ENCODE peak calls at places on chromosome 11, in four cellular contexts. T is HEK293T, E is K562, F is WTC11. D is an unnamed sample.
A peak's percentile ranks its signal among the peaks of the same experiment; 100 is the strongest.

GRCh38 chr11:70111269-70112016 is 33.3 kb downstream of the ANO1 start:
- DNase-seq in T (peak; percentile 39), E (peak; percentile 83), F (peak; percentile 33), D (peak; percentile 5)

GRCh38 chr11:130391692-130392091 is 36.7 kb downstream of the ADAMTS8 start:
- DNase-seq in T (no peak), E (no peak), F (no peak), D (no peak)

GRCh38 chr11:1172729-1173117 is 15.0 kb downstream of the MUC5AC start:
- DNase-seq in T (no peak), E (no peak), F (no peak), D (no peak)

GRCh38 chr11:12540913-12541587 is 133.2 kb upstream of the TEAD1 start:
- DNase-seq in T (no peak), E (no peak), F (no peak), D (no peak)

GRCh38 chr11:1484716-1485503 is 1.7 kb downstream of the MOB2 start:
- DNase-seq in T (no peak), E (peak; percentile 22), F (no peak), D (no peak)

GRCh38 chr11:75786101-75786736 is 17.6 kb downstream of the DGAT2 start:
- DNase-seq in T (no peak), E (no peak), F (no peak), D (peak; percentile 58)

GRCh38 chr11:116134450-116134849 is 630.2 kb upstream of the CADM1 start:
- DNase-seq in T (no peak), E (no peak), F (no peak), D (no peak)

GRCh38 chr11:19890308-19890707 is 177.7 kb downstream of the NAV2 start:
- DNase-seq in T (no peak), E (no peak), F (no peak), D (no peak)

GRCh38 chr11:75576445-75577049 is 14.5 kb downstream of the SERPINH1 start:
- DNase-seq in T (no peak), E (no peak), F (peak; percentile 50), D (no peak)

GRCh38 chr11:114282488-114282887 is 13.7 kb upstream of the NNMT start:
- DNase-seq in T (no peak), E (no peak), F (no peak), D (no peak)

DNA sequence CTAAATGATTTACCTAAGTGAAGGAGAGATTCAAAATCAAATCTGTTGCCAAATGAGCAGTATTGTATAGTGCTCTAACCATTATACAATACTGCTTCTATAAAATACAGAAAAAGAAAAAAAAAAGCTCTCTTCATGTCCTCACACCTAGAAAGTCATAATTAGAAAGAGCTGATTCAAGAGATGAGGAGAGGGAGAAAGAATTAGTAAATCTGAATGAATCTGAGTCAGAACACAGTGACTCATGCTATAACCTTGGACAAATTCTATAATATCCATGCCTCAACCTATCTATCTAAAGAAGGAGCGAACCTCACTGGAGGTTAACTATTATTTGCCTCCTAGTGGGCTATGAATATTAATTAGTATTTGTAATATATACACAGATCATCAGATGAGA is 29.4 kb downstream of the AMBRA1 start:
- DNase-seq in T (no peak), E (no peak), F (no peak), D (no peak)
- TF ChIP-seq ELF4 in T (no peak), E (no peak), F (no peak), D (no peak)

DNA sequence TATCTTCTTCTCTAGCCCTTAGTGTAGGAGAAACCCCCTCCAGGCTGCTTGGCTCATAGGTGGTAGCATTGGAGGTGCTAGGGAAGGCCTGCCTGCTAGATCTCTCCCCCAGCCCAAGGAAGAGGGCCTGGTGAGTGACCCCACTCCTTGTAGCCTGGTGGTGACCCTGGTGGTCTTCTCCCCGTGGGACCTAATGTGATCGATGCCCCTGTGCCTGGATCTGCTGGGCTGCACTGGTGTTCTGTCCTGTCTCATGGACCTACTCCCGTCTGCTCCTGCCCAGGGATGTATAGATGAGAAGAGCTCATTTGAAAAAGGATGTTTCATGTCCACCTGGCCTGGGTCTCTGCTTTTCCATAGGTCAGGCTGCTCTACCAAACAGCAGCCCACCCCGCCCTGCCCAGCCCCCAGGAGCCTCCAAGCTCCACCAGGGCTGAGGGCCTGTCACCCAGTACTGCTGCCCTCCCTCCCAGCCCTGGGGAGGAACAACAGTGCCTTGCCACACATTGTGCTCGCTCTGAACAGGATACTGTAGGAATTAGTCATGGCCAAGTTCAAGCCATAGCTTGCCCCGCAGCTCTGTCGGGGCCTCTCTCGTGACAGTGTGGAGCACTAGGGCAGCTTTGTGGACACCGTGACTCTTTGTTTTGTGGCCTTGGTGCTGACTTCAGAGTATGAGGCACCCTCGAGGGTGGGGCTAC is 19.7 kb downstream of the SLC37A2 start:
- DNase-seq in T (no peak), E (no peak), F (no peak), D (peak; percentile 50)
- TF ChIP-seq ELF4 in T (no peak), E (no peak), F (no peak), D (no peak)

GRCh38 chr11:127862406-127862805 is 725.0 kb downstream of the ETS1 start:
- DNase-seq in T (no peak), E (no peak), F (no peak), D (no peak)

GRCh38 chr11:127866109-127866508 is 721.2 kb downstream of the ETS1 start:
- DNase-seq in T (no peak), E (no peak), F (no peak), D (no peak)

GRCh38 chr11:127859941-127860354 is 727.4 kb downstream of the ETS1 start:
- DNase-seq in T (no peak), E (no peak), F (no peak), D (no peak)

DNA sequence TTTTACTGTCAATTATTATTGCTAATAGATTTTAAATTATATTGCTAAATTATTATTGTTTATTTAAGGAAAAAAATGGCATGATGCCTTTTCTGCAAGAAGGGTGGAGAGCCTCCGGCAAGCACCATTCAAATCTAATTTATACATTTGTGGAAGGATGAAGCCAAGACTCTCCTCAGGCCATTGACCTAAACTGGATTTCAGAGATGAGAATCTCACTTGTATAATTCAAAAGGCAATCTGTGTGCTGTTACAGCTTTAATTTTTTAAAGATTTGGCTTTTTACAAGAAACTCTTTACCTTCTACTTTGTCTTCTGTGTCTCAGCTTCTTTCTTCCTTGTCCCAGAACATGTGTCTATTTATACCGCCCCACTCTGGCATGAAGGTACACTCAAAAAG is 722.5 kb downstream of the ETS1 start:
- DNase-seq in T (no peak), E (no peak), F (no peak), D (no peak)
- TF ChIP-seq ELF4 in T (no peak), E (no peak), F (no peak), D (no peak)

DNA sequence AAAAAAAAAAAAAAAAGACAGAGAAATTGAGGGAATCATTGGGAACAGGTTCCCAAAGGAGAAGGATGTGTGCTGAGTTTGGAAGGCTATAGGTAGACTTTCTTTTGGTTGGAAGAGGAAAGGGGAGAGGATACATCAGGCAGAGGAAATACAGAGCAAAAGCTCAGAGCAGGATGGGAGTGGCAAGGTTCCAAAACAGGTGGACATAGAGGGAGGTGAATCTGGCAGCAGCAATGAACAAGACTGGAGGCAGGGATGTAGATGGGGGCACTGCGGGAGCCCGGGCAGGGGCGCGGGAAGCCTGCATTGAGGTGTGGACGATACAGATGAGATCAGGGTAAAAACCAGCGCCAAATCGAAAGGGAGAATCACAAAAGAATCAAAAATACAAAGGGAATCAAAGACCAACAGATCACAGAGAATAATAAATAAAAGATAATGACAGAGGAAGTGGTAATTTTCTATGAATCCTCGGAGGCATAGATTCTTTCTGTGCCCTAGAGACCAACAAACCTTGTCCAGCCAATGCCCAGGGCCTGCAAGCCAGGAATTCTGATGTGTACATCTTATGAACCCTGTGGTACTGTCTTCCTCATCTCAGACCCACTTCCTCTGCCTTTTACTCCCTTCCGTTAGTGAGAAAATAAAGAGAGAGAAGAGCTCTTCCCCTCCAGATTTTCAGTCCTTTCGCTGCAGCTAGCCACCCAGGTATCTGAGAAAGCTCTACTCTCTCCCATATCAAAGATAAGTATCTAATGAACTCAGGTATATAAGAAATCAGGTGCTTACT is 70.3 kb downstream of the SLC1A2 start:
- DNase-seq in T (no peak), E (no peak), F (no peak), D (no peak)
- TF ChIP-seq ELF4 in T (no peak), E (no peak), F (no peak), D (no peak)

GRCh38 chr11:60363542-60364525 is 14.5 kb upstream of the MS4A7 start:
- DNase-seq in T (peak; percentile 43), E (peak; percentile 48), F (peak; percentile 65), D (peak; percentile 58)
- TF ChIP-seq ELF4 in T (no peak), E (no peak), F (no peak), D (no peak)

DNA sequence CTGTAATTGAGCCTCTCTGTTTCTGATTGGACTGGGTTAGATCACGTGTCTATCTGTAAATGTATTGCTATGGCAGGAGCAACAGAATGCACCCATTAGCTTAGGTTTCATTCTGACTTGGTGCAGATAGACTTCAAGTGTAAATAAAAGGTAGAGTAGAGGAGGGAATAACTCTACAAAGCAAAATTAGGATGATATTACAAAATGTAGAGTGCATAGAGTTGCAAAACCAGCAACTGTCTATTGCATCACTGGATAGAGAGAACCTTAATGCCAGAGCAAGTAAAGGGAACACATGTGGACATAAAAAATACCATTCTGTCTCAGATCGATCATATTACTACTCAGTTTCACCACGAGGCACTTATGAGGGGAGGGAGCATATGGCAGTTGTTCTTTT is 22.0 kb upstream of the CAT start:
- DNase-seq in T (no peak), E (no peak), F (no peak), D (no peak)
- TF ChIP-seq ELF4 in T (no peak), E (no peak), F (no peak), D (no peak)

GRCh38 chr11:72411623-72412532 is 22.5 kb downstream of the CLPB start:
- DNase-seq in T (no peak), E (peak; percentile 44), F (no peak), D (peak; percentile 70)
- TF ChIP-seq ELF4 in T (no peak), E (no peak), F (no peak), D (no peak)